ENCODE peak calls at places on chromosomes 12 and 14, in six cellular contexts. One of them, this sample, is unnamed. For H3K4me1, the result is how much of the 10 kb centered on the place peaks cover.

GRCh38 chr12:131505561-131505960 is 205.3 kb upstream of the SFSWAP start:
- DNase-seq in pancreas: no peak
- DNase-seq in SK-N-SH: no peak
- DNase-seq in CD4-positive, alpha-beta memory T cell: no peak
- DNase-seq in stomach: no peak
- DNase-seq in PC-3: no peak
- DNase-seq in this sample: no peak

GRCh38 chr14:100526632-100527031 is 60.6 kb downstream of the BEGAIN start:
- DNase-seq in PC-3: no peak
- DNase-seq in CD4-positive, alpha-beta memory T cell: no peak
- DNase-seq in stomach: peak
- DNase-seq in pancreas: no peak
- DNase-seq in SK-N-SH: no peak
- DNase-seq in this sample: no peak

GRCh38 chr14:100842799-100843198 is 16.9 kb downstream of the MEG3 start:
- DNase-seq in PC-3: no peak
- DNase-seq in CD4-positive, alpha-beta memory T cell: no peak
- DNase-seq in SK-N-SH: no peak
- DNase-seq in pancreas: no peak
- DNase-seq in stomach: no peak
- DNase-seq in this sample: no peak

GRCh38 chr12:25785164-25785563 is 173.3 kb upstream of the RASSF8 start:
- DNase-seq in stomach: no peak
- DNase-seq in pancreas: no peak
- DNase-seq in CD4-positive, alpha-beta memory T cell: no peak
- DNase-seq in SK-N-SH: no peak
- DNase-seq in PC-3: peak
- DNase-seq in this sample: no peak

GRCh38 chr14:102264775-102265174 is 40.2 kb downstream of the MOK start:
- DNase-seq in stomach: no peak
- DNase-seq in pancreas: no peak
- DNase-seq in PC-3: no peak
- DNase-seq in CD4-positive, alpha-beta memory T cell: no peak
- DNase-seq in SK-N-SH: no peak
- DNase-seq in this sample: no peak

GRCh38 chr12:26982866-26983265 is 31.3 kb downstream of the TM7SF3 start:
- DNase-seq in SK-N-SH: no peak
- DNase-seq in CD4-positive, alpha-beta memory T cell: no peak
- DNase-seq in PC-3: no peak
- DNase-seq in pancreas: no peak
- DNase-seq in stomach: no peak
- DNase-seq in this sample: no peak

GRCh38 chr12:110556705-110557104 is 26.4 kb downstream of the PPTC7 start:
- DNase-seq in stomach: no peak
- DNase-seq in SK-N-SH: no peak
- DNase-seq in PC-3: no peak
- DNase-seq in pancreas: no peak
- DNase-seq in CD4-positive, alpha-beta memory T cell: no peak
- DNase-seq in this sample: no peak

GRCh38 chr12:123601602-123602489 is at the start of gene DDX55:
- DNase-seq in SK-N-SH: peak
- DNase-seq in PC-3: peak
- DNase-seq in pancreas: peak
- DNase-seq in CD4-positive, alpha-beta memory T cell: peak
- DNase-seq in stomach: peak
- DNase-seq in this sample: peak

GRCh38 chr14:91138511-91139359 is 24.9 kb downstream of the DGLUCY start:
- DNase-seq in PC-3: peak
- DNase-seq in pancreas: no peak
- DNase-seq in stomach: no peak
- DNase-seq in CD4-positive, alpha-beta memory T cell: peak
- DNase-seq in SK-N-SH: no peak
- DNase-seq in this sample: peak

GRCh38 chr12:104230704-104231103 is 15.1 kb downstream of the TXNRD1 start:
- DNase-seq in stomach: no peak
- DNase-seq in PC-3: no peak
- DNase-seq in pancreas: no peak
- DNase-seq in SK-N-SH: no peak
- DNase-seq in CD4-positive, alpha-beta memory T cell: no peak
- DNase-seq in this sample: no peak

GRCh38 chr12:52568111-52568510 is 5.5 kb downstream of the KRT74 start:
- DNase-seq in SK-N-SH: no peak
- DNase-seq in pancreas: no peak
- DNase-seq in CD4-positive, alpha-beta memory T cell: no peak
- DNase-seq in stomach: no peak
- DNase-seq in PC-3: no peak
- DNase-seq in this sample: no peak

GRCh38 chr14:99426265-99426664 is 54.4 kb downstream of the SETD3 start:
- DNase-seq in stomach: no peak
- DNase-seq in PC-3: no peak
- DNase-seq in pancreas: no peak
- DNase-seq in SK-N-SH: no peak
- DNase-seq in CD4-positive, alpha-beta memory T cell: no peak
- DNase-seq in this sample: no peak

GRCh38 chr14:68232643-68233055 is 413.1 kb downstream of the RAD51B start:
- DNase-seq in pancreas: peak
- DNase-seq in SK-N-SH: no peak
- DNase-seq in PC-3: peak
- DNase-seq in stomach: peak
- DNase-seq in CD4-positive, alpha-beta memory T cell: no peak
- DNase-seq in this sample: no peak

GRCh38 chr12:13234045-13234641 is 37.6 kb downstream of the EMP1 start:
- DNase-seq in stomach: peak
- DNase-seq in pancreas: no peak
- DNase-seq in SK-N-SH: peak
- DNase-seq in CD4-positive, alpha-beta memory T cell: peak
- DNase-seq in PC-3: peak
- DNase-seq in this sample: no peak

GRCh38 chr12:4293299-4293941 is 19.9 kb downstream of the CCND2 start:
- DNase-seq in stomach: no peak
- DNase-seq in SK-N-SH: no peak
- DNase-seq in pancreas: no peak
- DNase-seq in CD4-positive, alpha-beta memory T cell: no peak
- DNase-seq in PC-3: no peak
- DNase-seq in this sample: no peak

GRCh38 chr14:77043177-77043983 is 14.9 kb upstream of the IRF2BPL start:
- DNase-seq in stomach: no peak
- DNase-seq in PC-3: peak
- DNase-seq in CD4-positive, alpha-beta memory T cell: no peak
- DNase-seq in SK-N-SH: no peak
- DNase-seq in pancreas: no peak
- DNase-seq in this sample: peak

GRCh38 chr12:48288387-48289268 is 62.1 kb downstream of the ZNF641 start:
- DNase-seq in pancreas: no peak
- DNase-seq in SK-N-SH: no peak
- DNase-seq in stomach: no peak
- DNase-seq in CD4-positive, alpha-beta memory T cell: no peak
- DNase-seq in PC-3: peak
- DNase-seq in this sample: no peak

GRCh38 chr12:130013771-130014484 is 110.1 kb upstream of the TMEM132D start:
- DNase-seq in CD4-positive, alpha-beta memory T cell: no peak
- DNase-seq in PC-3: peak
- DNase-seq in pancreas: no peak
- DNase-seq in stomach: peak
- DNase-seq in SK-N-SH: peak
- DNase-seq in this sample: no peak

GRCh38 chr12:112430929-112431328 is 12.2 kb downstream of the PTPN11 start:
- DNase-seq in PC-3: no peak
- DNase-seq in stomach: no peak
- DNase-seq in CD4-positive, alpha-beta memory T cell: no peak
- DNase-seq in pancreas: no peak
- DNase-seq in SK-N-SH: no peak
- DNase-seq in this sample: no peak

GRCh38 chr12:123150804-123151678 is at the start of gene PITPNM2:
- DNase-seq in PC-3: peak
- DNase-seq in stomach: peak
- DNase-seq in pancreas: peak
- DNase-seq in SK-N-SH: peak
- DNase-seq in CD4-positive, alpha-beta memory T cell: peak
- DNase-seq in this sample: peak

GRCh38 chr14:68016243-68016914 is 196.8 kb downstream of the RAD51B start:
- DNase-seq in SK-N-SH: no peak
- DNase-seq in CD4-positive, alpha-beta memory T cell: no peak
- DNase-seq in pancreas: no peak
- DNase-seq in stomach: no peak
- DNase-seq in PC-3: no peak
- DNase-seq in this sample: no peak

GRCh38 chr12:124551268-124552144 is 15.9 kb downstream of the NCOR2 start:
- DNase-seq in CD4-positive, alpha-beta memory T cell: no peak
- DNase-seq in pancreas: peak
- DNase-seq in SK-N-SH: peak
- DNase-seq in stomach: peak
- DNase-seq in PC-3: peak
- DNase-seq in this sample: no peak

DNA sequence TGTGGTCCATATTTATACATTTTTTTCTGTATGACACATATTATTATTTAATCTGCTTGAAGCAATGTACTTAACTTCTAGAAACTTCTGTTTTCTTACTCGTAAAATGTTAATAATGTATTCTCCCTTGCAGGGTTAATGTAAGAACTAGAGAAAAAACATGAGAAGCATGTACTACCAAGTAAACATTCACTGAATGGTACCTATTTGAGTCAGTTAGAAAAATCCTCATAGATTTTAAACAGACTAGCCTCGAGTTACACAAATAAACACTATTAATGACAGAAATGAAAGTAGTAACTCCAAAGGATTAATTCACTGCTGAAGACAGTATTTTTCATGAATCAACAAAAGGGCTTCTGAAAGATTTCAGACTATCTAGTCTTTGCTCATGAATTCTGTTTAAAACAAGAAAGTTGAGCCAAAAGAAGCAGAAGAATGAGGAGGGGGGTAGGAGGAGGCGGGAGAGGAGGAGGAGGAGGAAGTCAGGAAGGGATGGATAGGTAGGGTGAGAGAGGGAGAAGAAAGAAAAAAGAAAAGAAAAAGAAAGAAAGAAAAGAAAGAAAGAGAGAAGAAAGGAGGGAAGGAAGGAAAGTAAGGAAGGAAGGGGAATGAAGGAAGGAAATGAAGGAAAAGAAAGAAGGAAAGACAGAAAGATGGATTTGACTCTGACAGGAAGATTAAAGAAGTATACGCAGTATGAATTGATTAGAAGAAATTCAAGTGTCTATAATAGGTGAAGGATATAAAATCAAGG is 68.2 kb upstream of the CCDC91 start:
- DNase-seq in SK-N-SH: no peak
- DNase-seq in pancreas: no peak
- DNase-seq in PC-3: peak
- DNase-seq in CD4-positive, alpha-beta memory T cell: no peak
- DNase-seq in stomach: no peak
- DNase-seq in this sample: no peak
- H3K27ac ChIP-seq in SK-N-SH: no peak
- H3K27ac ChIP-seq in pancreas: no peak
- H3K27ac ChIP-seq in PC-3: peak
- H3K27ac ChIP-seq in CD4-positive, alpha-beta memory T cell: no peak
- H3K27ac ChIP-seq in stomach: no peak
- H3K27ac ChIP-seq in this sample: no peak

DNA sequence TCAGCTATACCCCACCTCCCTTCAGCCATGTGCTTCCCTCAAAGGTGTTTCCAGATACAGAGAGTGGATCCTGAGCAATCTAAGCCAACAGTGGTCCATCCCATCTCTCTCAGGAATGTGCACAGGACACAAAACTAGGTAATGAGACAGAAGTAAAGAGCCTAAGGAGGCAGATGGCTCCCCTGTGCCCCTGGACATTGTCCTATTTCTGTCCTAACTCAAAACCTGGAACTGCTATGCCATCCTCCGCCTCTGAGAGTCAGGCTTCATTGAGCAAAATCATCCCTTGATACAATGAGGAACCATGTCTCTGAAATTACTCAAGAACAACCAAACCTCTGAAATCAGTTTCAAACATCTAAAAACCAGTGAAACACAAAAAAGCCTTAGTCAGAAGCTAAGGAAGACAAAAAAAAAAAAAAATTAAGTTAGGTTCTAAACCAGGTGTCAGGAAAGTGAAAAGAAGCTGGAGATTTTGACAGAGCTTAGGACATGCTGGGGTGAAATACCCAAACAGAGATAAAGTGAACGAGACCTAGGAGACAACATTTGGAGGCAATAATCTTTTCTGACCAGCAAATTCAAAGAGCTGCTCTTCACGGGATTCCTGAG is 200.3 kb upstream of the PLEKHG7 start:
- DNase-seq in SK-N-SH: no peak
- DNase-seq in stomach: no peak
- DNase-seq in CD4-positive, alpha-beta memory T cell: no peak
- DNase-seq in pancreas: no peak
- DNase-seq in PC-3: peak
- DNase-seq in this sample: no peak
- H3K4me3 ChIP-seq in SK-N-SH: no peak
- H3K4me3 ChIP-seq in stomach: no peak
- H3K4me3 ChIP-seq in CD4-positive, alpha-beta memory T cell: no peak
- H3K4me3 ChIP-seq in pancreas: peak
- H3K4me3 ChIP-seq in PC-3: no peak
- H3K4me3 ChIP-seq in this sample: no peak

DNA sequence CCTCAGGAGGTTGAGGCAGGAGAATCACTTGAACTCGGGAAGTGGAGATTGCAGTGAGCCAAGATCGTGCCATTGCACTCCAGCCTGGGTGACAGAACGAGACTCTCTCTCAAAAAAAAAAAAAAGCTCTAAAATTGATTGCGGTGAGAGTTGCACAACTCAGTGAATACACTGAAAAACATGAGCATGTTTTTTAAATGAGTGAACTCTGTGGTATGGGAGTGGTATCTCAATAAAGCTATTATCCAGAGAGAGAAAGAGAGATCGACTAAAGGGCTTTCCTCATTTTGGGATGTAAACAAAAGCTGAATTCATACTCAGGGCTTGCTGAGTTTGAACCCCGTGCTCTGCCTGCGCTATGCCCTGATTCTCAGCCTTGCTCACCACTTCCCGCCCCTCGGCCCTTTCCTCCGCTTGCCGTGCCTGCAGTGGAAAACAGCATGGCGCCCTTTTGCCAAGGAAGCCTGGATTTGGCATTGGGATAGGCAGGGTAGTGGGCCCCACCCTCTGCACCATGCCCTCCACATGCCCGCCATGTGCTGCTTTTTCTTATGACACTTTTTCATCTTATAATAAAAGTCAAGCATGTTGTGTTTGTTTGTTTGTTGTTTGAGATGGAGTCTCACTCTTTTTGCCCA is 102.5 kb downstream of the LGMN start:
- DNase-seq in stomach: no peak
- DNase-seq in pancreas: no peak
- DNase-seq in CD4-positive, alpha-beta memory T cell: no peak
- DNase-seq in SK-N-SH: no peak
- DNase-seq in PC-3: peak
- DNase-seq in this sample: no peak
- H3K4me1 ChIP-seq in stomach: under half
- H3K4me1 ChIP-seq in pancreas: under half
- H3K4me1 ChIP-seq in CD4-positive, alpha-beta memory T cell: half or more
- H3K4me1 ChIP-seq in SK-N-SH: under half
- H3K4me1 ChIP-seq in PC-3: half or more
- H3K4me1 ChIP-seq in this sample: under half

DNA sequence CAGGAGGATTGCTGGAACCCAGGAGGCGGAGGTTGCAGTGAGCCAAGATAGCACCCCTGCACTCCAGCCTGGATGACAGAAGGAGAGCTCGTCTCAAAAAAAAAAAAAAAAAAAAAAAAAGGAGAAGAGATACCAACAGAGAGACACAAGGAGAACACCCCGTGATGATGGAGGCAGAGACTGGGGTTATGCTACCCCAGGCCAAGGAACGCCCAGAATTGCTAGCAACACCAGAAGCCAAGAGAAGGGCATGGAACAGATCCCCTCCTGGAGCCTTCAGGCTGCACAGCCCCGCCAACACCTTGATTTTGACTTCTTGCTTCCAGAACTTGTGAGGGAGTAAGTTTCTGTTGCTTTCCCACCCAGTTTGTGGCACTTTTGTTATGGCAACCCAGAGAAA is 148.0 kb upstream of the FOXN3 start:
- DNase-seq in stomach: no peak
- DNase-seq in pancreas: no peak
- DNase-seq in SK-N-SH: no peak
- DNase-seq in CD4-positive, alpha-beta memory T cell: no peak
- DNase-seq in PC-3: no peak
- DNase-seq in this sample: no peak
- H3K27ac ChIP-seq in stomach: no peak
- H3K27ac ChIP-seq in pancreas: no peak
- H3K27ac ChIP-seq in SK-N-SH: no peak
- H3K27ac ChIP-seq in CD4-positive, alpha-beta memory T cell: no peak
- H3K27ac ChIP-seq in PC-3: no peak
- H3K27ac ChIP-seq in this sample: no peak